ENCODE peak calls at places on chromosomes 13 and 19, in seven cellular contexts. One of them, this sample, is unnamed.

GRCh38 chr13:40315416-40316064 is 350.9 kb downstream of the FOXO1 start:
- DNase-seq in stomach: no peak
- DNase-seq in suprapubic skin: no peak
- DNase-seq in prostate gland: no peak
- DNase-seq in HCT116: no peak
- DNase-seq in HepG2: no peak
- DNase-seq in K562: no peak
- DNase-seq in this sample: peak; percentile 89

GRCh38 chr19:17957149-17957849 is 9.6 kb upstream of the KCNN1 start:
- DNase-seq in stomach: no peak
- DNase-seq in suprapubic skin: no peak
- DNase-seq in prostate gland: no peak
- DNase-seq in HCT116: no peak
- DNase-seq in HepG2: no peak
- DNase-seq in K562: no peak
- DNase-seq in this sample: no peak

GRCh38 chr19:31960474-31960873 is 384.9 kb upstream of the ZNF507 start:
- DNase-seq in stomach: no peak
- DNase-seq in suprapubic skin: no peak
- DNase-seq in prostate gland: no peak
- DNase-seq in HCT116: no peak
- DNase-seq in HepG2: peak; percentile 4
- DNase-seq in K562: no peak
- DNase-seq in this sample: no peak

GRCh38 chr13:73179906-73180305 is 121.1 kb downstream of the KLF5 start:
- DNase-seq in stomach: no peak
- DNase-seq in suprapubic skin: no peak
- DNase-seq in prostate gland: no peak
- DNase-seq in HCT116: no peak
- DNase-seq in HepG2: no peak
- DNase-seq in K562: no peak
- DNase-seq in this sample: no peak

GRCh38 chr13:109652536-109652935 is 133.8 kb downstream of the IRS2 start:
- DNase-seq in stomach: no peak
- DNase-seq in suprapubic skin: no peak
- DNase-seq in prostate gland: no peak
- DNase-seq in HCT116: no peak
- DNase-seq in HepG2: no peak
- DNase-seq in K562: no peak
- DNase-seq in this sample: no peak

GRCh38 chr19:29389495-29389894 is 136.3 kb upstream of the VSTM2B start:
- DNase-seq in stomach: no peak
- DNase-seq in suprapubic skin: no peak
- DNase-seq in prostate gland: peak; percentile 8
- DNase-seq in HCT116: no peak
- DNase-seq in HepG2: no peak
- DNase-seq in K562: no peak
- DNase-seq in this sample: no peak

GRCh38 chr19:48512504-48513288 is 1.1 kb upstream of the LMTK3 start:
- DNase-seq in stomach: no peak
- DNase-seq in suprapubic skin: no peak
- DNase-seq in prostate gland: no peak
- DNase-seq in HCT116: no peak
- DNase-seq in HepG2: no peak
- DNase-seq in K562: no peak
- DNase-seq in this sample: no peak

GRCh38 chr19:1080360-1081161 is 13.6 kb downstream of the ARHGAP45 start:
- DNase-seq in stomach: no peak
- DNase-seq in suprapubic skin: peak; percentile 70
- DNase-seq in prostate gland: no peak
- DNase-seq in HCT116: no peak
- DNase-seq in HepG2: no peak
- DNase-seq in K562: no peak
- DNase-seq in this sample: no peak

GRCh38 chr19:33291623-33292534 is 10.5 kb downstream of the CEBPA start:
- DNase-seq in stomach: no peak
- DNase-seq in suprapubic skin: no peak
- DNase-seq in prostate gland: no peak
- DNase-seq in HCT116: no peak
- DNase-seq in HepG2: no peak
- DNase-seq in K562: no peak
- DNase-seq in this sample: no peak

GRCh38 chr19:46186717-46187101 is 38.7 kb downstream of the IGFL2 start:
- DNase-seq in stomach: no peak
- DNase-seq in suprapubic skin: no peak
- DNase-seq in prostate gland: peak; percentile 31
- DNase-seq in HCT116: no peak
- DNase-seq in HepG2: no peak
- DNase-seq in K562: no peak
- DNase-seq in this sample: no peak

GRCh38 chr13:42474954-42475353 is 99.0 kb upstream of the TNFSF11 start:
- DNase-seq in stomach: no peak
- DNase-seq in suprapubic skin: no peak
- DNase-seq in prostate gland: no peak
- DNase-seq in HCT116: no peak
- DNase-seq in HepG2: no peak
- DNase-seq in K562: no peak
- DNase-seq in this sample: no peak

GRCh38 chr19:10134040-10134439 is 14.3 kb upstream of the EIF3G start:
- DNase-seq in stomach: no peak
- DNase-seq in suprapubic skin: no peak
- DNase-seq in prostate gland: no peak
- DNase-seq in HCT116: no peak
- DNase-seq in HepG2: no peak
- DNase-seq in K562: no peak
- DNase-seq in this sample: no peak

GRCh38 chr19:38993271-38993670 is 17.7 kb upstream of the FBXO17 start:
- DNase-seq in stomach: no peak
- DNase-seq in suprapubic skin: no peak
- DNase-seq in prostate gland: no peak
- DNase-seq in HCT116: no peak
- DNase-seq in HepG2: no peak
- DNase-seq in K562: no peak
- DNase-seq in this sample: no peak

GRCh38 chr19:47376589-47377144 is 27.6 kb downstream of the DHX34 start:
- DNase-seq in stomach: no peak
- DNase-seq in suprapubic skin: no peak
- DNase-seq in prostate gland: no peak
- DNase-seq in HCT116: no peak
- DNase-seq in HepG2: no peak
- DNase-seq in K562: no peak
- DNase-seq in this sample: no peak

GRCh38 chr13:77579971-77580370 is 44.5 kb downstream of the SCEL start:
- DNase-seq in stomach: no peak
- DNase-seq in suprapubic skin: no peak
- DNase-seq in prostate gland: no peak
- DNase-seq in HCT116: no peak
- DNase-seq in HepG2: no peak
- DNase-seq in K562: no peak
- DNase-seq in this sample: no peak

GRCh38 chr13:43058836-43059235 is 35.5 kb downstream of the DNAJC15 start:
- DNase-seq in stomach: no peak
- DNase-seq in suprapubic skin: no peak
- DNase-seq in prostate gland: no peak
- DNase-seq in HCT116: no peak
- DNase-seq in HepG2: no peak
- DNase-seq in K562: no peak
- DNase-seq in this sample: no peak

GRCh38 chr13:75365724-75366173 is 116.2 kb downstream of the TBC1D4 start:
- DNase-seq in stomach: no peak
- DNase-seq in suprapubic skin: no peak
- DNase-seq in prostate gland: no peak
- DNase-seq in HCT116: peak; percentile 80
- DNase-seq in HepG2: no peak
- DNase-seq in K562: no peak
- DNase-seq in this sample: no peak

GRCh38 chr13:100633461-100633860 is 41.1 kb downstream of the TMTC4 start:
- DNase-seq in stomach: no peak
- DNase-seq in suprapubic skin: no peak
- DNase-seq in prostate gland: no peak
- DNase-seq in HCT116: no peak
- DNase-seq in HepG2: peak; percentile 6
- DNase-seq in K562: no peak
- DNase-seq in this sample: no peak

GRCh38 chr19:35114656-35115537 is 726 bp upstream of the FXYD3 start:
- DNase-seq in stomach: peak; percentile 80
- DNase-seq in suprapubic skin: peak; percentile 88
- DNase-seq in prostate gland: peak; percentile 84
- DNase-seq in HCT116: peak; percentile 51
- DNase-seq in HepG2: peak; percentile 43
- DNase-seq in K562: peak; percentile 85
- DNase-seq in this sample: no peak

GRCh38 chr19:54233941-54234340 is 8.6 kb downstream of the LILRA6 start:
- DNase-seq in stomach: peak; percentile 11
- DNase-seq in suprapubic skin: no peak
- DNase-seq in prostate gland: no peak
- DNase-seq in HCT116: no peak
- DNase-seq in HepG2: no peak
- DNase-seq in K562: no peak
- DNase-seq in this sample: no peak

GRCh38 chr13:73140804-73141203 is 82.0 kb downstream of the KLF5 start:
- DNase-seq in stomach: peak; percentile 33
- DNase-seq in suprapubic skin: no peak
- DNase-seq in prostate gland: no peak
- DNase-seq in HCT116: no peak
- DNase-seq in HepG2: no peak
- DNase-seq in K562: no peak
- DNase-seq in this sample: no peak

GRCh38 chr13:37475151-37475550 is 123.4 kb downstream of the POSTN start:
- DNase-seq in stomach: no peak
- DNase-seq in suprapubic skin: no peak
- DNase-seq in prostate gland: no peak
- DNase-seq in HCT116: no peak
- DNase-seq in HepG2: no peak
- DNase-seq in K562: no peak
- DNase-seq in this sample: no peak
- H3K27ac ChIP-seq in stomach: no peak overlapping the region
- H3K27ac ChIP-seq in suprapubic skin: no peak overlapping the region
- H3K27ac ChIP-seq in prostate gland: no peak overlapping the region
- H3K27ac ChIP-seq in HCT116: no peak overlapping the region
- H3K27ac ChIP-seq in HepG2: no peak overlapping the region
- H3K27ac ChIP-seq in K562: no peak overlapping the region
- H3K27ac ChIP-seq in this sample: no peak overlapping the region

GRCh38 chr19:56477429-56478338 is 539 bp upstream of the ZNF667 start:
- DNase-seq in stomach: peak; percentile 59
- DNase-seq in suprapubic skin: peak; percentile 91
- DNase-seq in prostate gland: peak; percentile 92
- DNase-seq in HCT116: no peak
- DNase-seq in HepG2: no peak
- DNase-seq in K562: peak; percentile 40
- DNase-seq in this sample: peak; percentile 97

GRCh38 chr19:56476093-56476492 is 1.1 kb downstream of the ZNF667 start:
- DNase-seq in stomach: no peak
- DNase-seq in suprapubic skin: no peak
- DNase-seq in prostate gland: no peak
- DNase-seq in HCT116: no peak
- DNase-seq in HepG2: no peak
- DNase-seq in K562: no peak
- DNase-seq in this sample: no peak

DNA sequence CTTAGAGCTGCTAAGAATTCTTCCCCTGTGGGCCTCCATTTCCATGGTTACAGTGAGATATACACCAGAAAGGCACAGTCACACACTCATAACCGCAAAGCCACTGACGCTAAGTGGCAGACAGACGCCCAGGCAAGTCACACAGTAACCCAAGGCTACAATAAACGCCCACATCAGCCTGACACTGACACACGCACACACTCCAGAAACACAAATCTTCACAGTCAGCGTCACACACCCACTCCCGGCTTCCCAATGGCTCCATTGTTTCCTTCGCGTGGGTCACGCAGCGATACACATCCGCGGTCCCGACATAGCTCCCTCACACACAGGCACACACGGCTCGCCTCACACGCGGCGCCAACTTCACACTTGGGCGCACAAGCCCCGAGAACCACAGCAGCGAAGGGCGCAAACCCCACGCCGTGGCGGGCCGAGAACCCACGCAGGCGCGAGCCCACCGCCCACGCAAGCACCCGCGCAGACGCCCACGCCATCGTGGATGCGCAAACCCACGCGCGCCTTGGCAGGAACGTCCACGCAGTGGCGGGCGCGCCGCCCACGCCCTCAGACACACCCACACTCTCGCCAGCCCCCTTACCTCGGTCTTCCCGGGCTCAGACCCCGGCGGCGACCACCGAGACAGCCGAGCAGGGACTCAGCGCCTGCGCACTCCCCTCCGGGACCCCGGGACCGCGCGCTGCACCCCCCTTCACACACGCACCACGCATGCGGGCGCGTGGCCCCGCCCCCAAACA is at the start of gene ZNF667:
- DNase-seq in stomach: no peak
- DNase-seq in suprapubic skin: no peak
- DNase-seq in prostate gland: peak; percentile 6
- DNase-seq in HCT116: no peak
- DNase-seq in HepG2: no peak
- DNase-seq in K562: no peak
- DNase-seq in this sample: no peak
- H3K9me3 ChIP-seq in stomach: peaks cover 7% of the 10 kb centered on the region
- H3K9me3 ChIP-seq in suprapubic skin: peaks cover 33% of the 10 kb centered on the region
- H3K9me3 ChIP-seq in prostate gland: no peaks in the 10 kb centered on the region
- H3K9me3 ChIP-seq in HCT116: no peaks in the 10 kb centered on the region
- H3K9me3 ChIP-seq in HepG2: peaks cover 89% of the 10 kb centered on the region
- H3K9me3 ChIP-seq in K562: no peaks in the 10 kb centered on the region
- H3K9me3 ChIP-seq in this sample: no peaks in the 10 kb centered on the region

GRCh38 chr13:30147380-30147779 is 160.0 kb downstream of the KATNAL1 start:
- DNase-seq in stomach: no peak
- DNase-seq in suprapubic skin: no peak
- DNase-seq in prostate gland: no peak
- DNase-seq in HCT116: no peak
- DNase-seq in HepG2: no peak
- DNase-seq in K562: no peak
- DNase-seq in this sample: no peak
- TF ChIP-seq POLR2AphosphoS5 in stomach: no peak
- TF ChIP-seq POLR2AphosphoS5 in suprapubic skin: no peak
- TF ChIP-seq POLR2AphosphoS5 in prostate gland: no peak
- TF ChIP-seq POLR2AphosphoS5 in HCT116: no peak
- TF ChIP-seq POLR2AphosphoS5 in HepG2: no peak
- TF ChIP-seq POLR2AphosphoS5 in K562: no peak
- TF ChIP-seq POLR2AphosphoS5 in this sample: no peak

DNA sequence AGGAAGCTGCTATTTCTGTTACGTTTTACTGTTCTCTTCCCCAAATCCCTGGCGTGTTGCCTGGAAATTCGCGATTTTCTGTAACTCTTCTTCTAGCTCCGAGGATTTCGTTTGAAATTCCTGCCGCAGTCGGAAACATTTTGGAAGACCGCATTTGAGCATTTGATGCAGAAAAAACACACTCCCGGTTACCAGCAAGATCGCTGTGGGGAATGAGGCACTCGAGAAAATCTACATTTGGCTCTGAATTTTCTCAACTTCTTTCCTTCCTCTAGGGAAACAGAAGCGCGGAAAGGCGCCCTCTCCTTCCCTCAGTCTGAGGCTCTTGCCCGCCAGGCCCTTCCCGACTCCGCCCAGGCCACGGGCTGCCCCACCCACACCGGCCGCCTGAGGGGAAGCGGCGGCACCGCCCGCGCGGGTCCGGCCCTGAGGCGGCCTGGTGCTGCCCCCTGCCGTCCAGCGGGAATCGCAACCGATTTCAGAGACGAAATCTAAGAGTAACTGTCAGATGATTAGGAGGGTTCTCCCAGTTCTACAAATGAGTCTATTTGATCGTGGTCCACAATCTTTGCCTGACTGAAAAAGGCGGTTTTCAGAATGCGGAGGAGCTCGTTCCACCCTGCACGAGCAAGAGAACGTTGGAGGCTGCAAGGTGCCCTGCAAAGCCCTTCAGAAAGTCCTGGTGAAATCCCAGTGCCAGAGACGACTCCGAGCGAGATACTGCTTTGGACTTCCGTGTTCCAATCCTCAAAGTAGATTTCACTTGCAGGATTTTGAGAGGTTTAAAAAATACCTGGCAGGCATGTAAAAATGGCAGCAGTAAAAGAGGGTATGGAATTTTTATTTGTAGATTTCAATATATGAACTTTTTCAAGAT is 18.4 kb upstream of the TUBGCP3 start:
- DNase-seq in stomach: peak; percentile 95
- DNase-seq in suprapubic skin: peak; percentile 94
- DNase-seq in prostate gland: peak; percentile 89
- DNase-seq in HCT116: peak; percentile 65
- DNase-seq in HepG2: peak; percentile 65
- DNase-seq in K562: peak; percentile 93
- DNase-seq in this sample: peak; percentile 93
- H3K27ac ChIP-seq in stomach: peak overlapping the region; percentile 46
- H3K27ac ChIP-seq in suprapubic skin: no peak overlapping the region
- H3K27ac ChIP-seq in prostate gland: peak overlapping the region; percentile 36
- H3K27ac ChIP-seq in HCT116: no peak overlapping the region
- H3K27ac ChIP-seq in HepG2: no peak overlapping the region
- H3K27ac ChIP-seq in K562: no peak overlapping the region
- H3K27ac ChIP-seq in this sample: peak overlapping the region; percentile 77

This sample was measured in esophagus muscularis mucosa.